ENCODE peak calls at places on chromosomes 3 and 15, in nine cellular contexts. One of them, this sample, is unnamed.

GRCh38 chr15:45618813-45619212 is 16.0 kb upstream of the SQOR start:
- DNase-seq in MM.1S: no peak
- DNase-seq in HFF-Myc: no peak
- DNase-seq in colonic mucosa: no peak
- DNase-seq in tibial artery: no peak
- DNase-seq in Peyer's patch: no peak
- DNase-seq in stomach: no peak
- DNase-seq in MCF 10A: no peak
- DNase-seq in kidney epithelial cell: no peak
- DNase-seq in this sample: no peak

GRCh38 chr15:45402955-45403892 is 24.9 kb upstream of the GATM start:
- DNase-seq in MCF 10A: peak
- DNase-seq in MM.1S: peak
- DNase-seq in tibial artery: no peak
- DNase-seq in kidney epithelial cell: peak
- DNase-seq in Peyer's patch: peak
- DNase-seq in colonic mucosa: peak
- DNase-seq in stomach: peak
- DNase-seq in HFF-Myc: no peak
- DNase-seq in this sample: no peak

GRCh38 chr3:14410501-14411165 is 8.2 kb downstream of the SLC6A6 start:
- DNase-seq in MM.1S: no peak
- DNase-seq in tibial artery: no peak
- DNase-seq in stomach: peak
- DNase-seq in MCF 10A: peak
- DNase-seq in kidney epithelial cell: peak
- DNase-seq in colonic mucosa: no peak
- DNase-seq in HFF-Myc: no peak
- DNase-seq in Peyer's patch: no peak
- DNase-seq in this sample: no peak

GRCh38 chr3:53243165-53243564 is 12.7 kb downstream of the TKT start:
- DNase-seq in MM.1S: no peak
- DNase-seq in kidney epithelial cell: no peak
- DNase-seq in colonic mucosa: no peak
- DNase-seq in tibial artery: no peak
- DNase-seq in Peyer's patch: no peak
- DNase-seq in stomach: no peak
- DNase-seq in MCF 10A: peak
- DNase-seq in HFF-Myc: peak
- DNase-seq in this sample: no peak

GRCh38 chr15:84946772-84947489 is 34.7 kb upstream of the PDE8A start:
- DNase-seq in Peyer's patch: no peak
- DNase-seq in MM.1S: no peak
- DNase-seq in stomach: peak
- DNase-seq in colonic mucosa: no peak
- DNase-seq in kidney epithelial cell: no peak
- DNase-seq in tibial artery: no peak
- DNase-seq in MCF 10A: no peak
- DNase-seq in HFF-Myc: no peak
- DNase-seq in this sample: no peak

GRCh38 chr3:127034990-127035652 is 52.2 kb downstream of the PLXNA1 start:
- DNase-seq in MCF 10A: no peak
- DNase-seq in HFF-Myc: no peak
- DNase-seq in stomach: no peak
- DNase-seq in colonic mucosa: no peak
- DNase-seq in tibial artery: peak
- DNase-seq in kidney epithelial cell: no peak
- DNase-seq in Peyer's patch: no peak
- DNase-seq in MM.1S: no peak
- DNase-seq in this sample: no peak

GRCh38 chr15:63712828-63713520 is 115.8 kb downstream of the FBXL22 start:
- DNase-seq in HFF-Myc: no peak
- DNase-seq in MCF 10A: no peak
- DNase-seq in kidney epithelial cell: no peak
- DNase-seq in colonic mucosa: no peak
- DNase-seq in MM.1S: peak
- DNase-seq in Peyer's patch: no peak
- DNase-seq in tibial artery: no peak
- DNase-seq in stomach: no peak
- DNase-seq in this sample: no peak

GRCh38 chr15:59492389-59493377 is 54.7 kb downstream of the FAM81A start:
- DNase-seq in MCF 10A: peak
- DNase-seq in kidney epithelial cell: peak
- DNase-seq in colonic mucosa: peak
- DNase-seq in HFF-Myc: peak
- DNase-seq in MM.1S: peak
- DNase-seq in tibial artery: peak
- DNase-seq in stomach: peak
- DNase-seq in Peyer's patch: peak
- DNase-seq in this sample: no peak

GRCh38 chr15:23823508-23823907 is 136.4 kb upstream of the NDN start:
- DNase-seq in Peyer's patch: no peak
- DNase-seq in tibial artery: no peak
- DNase-seq in MCF 10A: no peak
- DNase-seq in colonic mucosa: no peak
- DNase-seq in kidney epithelial cell: no peak
- DNase-seq in HFF-Myc: no peak
- DNase-seq in stomach: no peak
- DNase-seq in MM.1S: peak
- DNase-seq in this sample: no peak

GRCh38 chr3:45497963-45498362 is 96.6 kb upstream of the LIMD1 start:
- DNase-seq in kidney epithelial cell: no peak
- DNase-seq in MCF 10A: no peak
- DNase-seq in Peyer's patch: no peak
- DNase-seq in MM.1S: no peak
- DNase-seq in HFF-Myc: no peak
- DNase-seq in stomach: no peak
- DNase-seq in colonic mucosa: no peak
- DNase-seq in tibial artery: no peak
- DNase-seq in this sample: no peak

GRCh38 chr3:172143739-172144497 is 104.5 kb downstream of the FNDC3B start:
- DNase-seq in kidney epithelial cell: no peak
- DNase-seq in stomach: no peak
- DNase-seq in HFF-Myc: no peak
- DNase-seq in tibial artery: no peak
- DNase-seq in Peyer's patch: no peak
- DNase-seq in MCF 10A: no peak
- DNase-seq in colonic mucosa: no peak
- DNase-seq in MM.1S: no peak
- DNase-seq in this sample: no peak

GRCh38 chr3:194365978-194366490 is 3.5 kb downstream of the LRRC15 start:
- DNase-seq in Peyer's patch: no peak
- DNase-seq in colonic mucosa: no peak
- DNase-seq in kidney epithelial cell: no peak
- DNase-seq in HFF-Myc: no peak
- DNase-seq in tibial artery: no peak
- DNase-seq in stomach: no peak
- DNase-seq in MCF 10A: no peak
- DNase-seq in MM.1S: no peak
- DNase-seq in this sample: no peak

GRCh38 chr3:194364652-194365434 is 4.7 kb downstream of the LRRC15 start:
- DNase-seq in kidney epithelial cell: no peak
- DNase-seq in MCF 10A: peak
- DNase-seq in Peyer's patch: no peak
- DNase-seq in colonic mucosa: peak
- DNase-seq in stomach: no peak
- DNase-seq in tibial artery: no peak
- DNase-seq in MM.1S: no peak
- DNase-seq in HFF-Myc: peak
- DNase-seq in this sample: no peak

GRCh38 chr3:194365526-194365925 is 4.0 kb downstream of the LRRC15 start:
- DNase-seq in kidney epithelial cell: no peak
- DNase-seq in colonic mucosa: no peak
- DNase-seq in HFF-Myc: no peak
- DNase-seq in tibial artery: no peak
- DNase-seq in MCF 10A: no peak
- DNase-seq in stomach: no peak
- DNase-seq in Peyer's patch: no peak
- DNase-seq in MM.1S: no peak
- DNase-seq in this sample: no peak

GRCh38 chr3:194360568-194360967 is 9.0 kb downstream of the LRRC15 start:
- DNase-seq in MCF 10A: no peak
- DNase-seq in colonic mucosa: no peak
- DNase-seq in stomach: no peak
- DNase-seq in tibial artery: no peak
- DNase-seq in HFF-Myc: no peak
- DNase-seq in kidney epithelial cell: no peak
- DNase-seq in Peyer's patch: no peak
- DNase-seq in MM.1S: no peak
- DNase-seq in this sample: no peak

DNA sequence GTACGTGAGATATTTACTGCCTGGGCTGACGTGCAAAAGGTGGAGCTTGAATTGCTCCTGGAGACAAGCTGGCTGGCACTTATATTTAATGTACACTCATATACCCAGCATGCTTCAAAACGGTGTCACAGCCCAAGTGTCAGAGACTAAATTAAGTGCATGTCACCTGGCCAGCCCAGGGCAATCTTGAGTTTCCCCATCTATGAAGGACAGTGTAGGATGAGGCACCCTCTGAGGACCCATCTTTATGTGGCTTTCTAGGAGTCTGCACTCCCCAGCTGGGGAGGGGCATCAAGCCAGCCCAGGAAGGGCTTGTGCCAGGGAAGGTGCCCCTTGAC is 5.3 kb downstream of the LRRC15 start:
- DNase-seq in Peyer's patch: no peak
- DNase-seq in MM.1S: no peak
- DNase-seq in colonic mucosa: no peak
- DNase-seq in tibial artery: no peak
- DNase-seq in HFF-Myc: no peak
- DNase-seq in stomach: no peak
- DNase-seq in MCF 10A: no peak
- DNase-seq in kidney epithelial cell: no peak
- DNase-seq in this sample: no peak
- TF ChIP-seq CTCF in Peyer's patch: no peak
- TF ChIP-seq CTCF in MM.1S: no peak
- TF ChIP-seq CTCF in colonic mucosa: no peak
- TF ChIP-seq CTCF in tibial artery: no peak
- TF ChIP-seq CTCF in HFF-Myc: no peak
- TF ChIP-seq CTCF in stomach: no peak
- TF ChIP-seq CTCF in MCF 10A: no peak
- TF ChIP-seq CTCF in kidney epithelial cell: no peak
- TF ChIP-seq CTCF in this sample: no peak

DNA sequence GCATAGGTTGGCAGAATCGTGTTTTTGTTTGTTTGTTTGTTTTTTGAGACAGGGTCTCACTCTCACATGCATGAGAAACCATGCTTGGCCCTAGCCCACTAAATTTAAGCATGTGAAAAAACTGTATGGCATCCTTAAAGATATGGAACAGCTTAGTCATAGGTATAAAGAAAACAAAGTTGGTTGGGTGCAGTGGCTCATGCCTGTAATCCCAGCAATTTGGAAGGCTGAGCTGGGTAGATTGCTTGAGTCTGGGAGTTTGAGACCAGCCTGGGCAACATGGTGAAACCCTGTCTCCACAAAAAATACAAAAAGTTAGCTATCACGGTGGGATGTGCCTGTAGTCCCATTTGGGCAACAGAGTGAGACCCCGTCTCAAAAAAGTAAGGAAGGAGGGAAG is 25.2 kb downstream of the EXD1 start:
- DNase-seq in Peyer's patch: no peak
- DNase-seq in MM.1S: no peak
- DNase-seq in HFF-Myc: no peak
- DNase-seq in MCF 10A: no peak
- DNase-seq in tibial artery: no peak
- DNase-seq in stomach: no peak
- DNase-seq in colonic mucosa: no peak
- DNase-seq in kidney epithelial cell: no peak
- DNase-seq in this sample: no peak
- TF ChIP-seq CTCF in Peyer's patch: no peak
- TF ChIP-seq CTCF in MM.1S: no peak
- TF ChIP-seq CTCF in HFF-Myc: no peak
- TF ChIP-seq CTCF in MCF 10A: no peak
- TF ChIP-seq CTCF in tibial artery: no peak
- TF ChIP-seq CTCF in stomach: no peak
- TF ChIP-seq CTCF in colonic mucosa: no peak
- TF ChIP-seq CTCF in kidney epithelial cell: no peak
- TF ChIP-seq CTCF in this sample: no peak

DNA sequence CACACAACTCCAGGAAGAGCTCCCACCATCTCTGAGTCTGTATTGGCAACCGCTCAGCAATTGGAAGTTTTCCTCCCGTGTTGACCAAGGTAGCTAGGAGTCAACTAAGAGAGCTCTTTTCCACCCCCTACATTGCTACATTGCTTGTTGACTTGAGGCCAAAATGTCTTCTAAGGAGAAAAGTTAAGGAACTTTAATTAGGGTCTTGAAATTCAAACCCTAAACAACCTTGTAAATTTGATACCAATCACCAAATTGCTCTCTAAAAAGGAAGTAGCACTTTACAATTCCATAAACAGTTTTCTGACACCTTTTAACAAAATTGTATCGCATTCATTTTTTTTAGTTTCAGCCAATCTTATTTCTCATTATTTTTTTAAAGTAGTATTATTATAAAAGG is 35.5 kb upstream of the ST3GAL6 start:
- DNase-seq in stomach: no peak
- DNase-seq in kidney epithelial cell: no peak
- DNase-seq in tibial artery: no peak
- DNase-seq in MM.1S: no peak
- DNase-seq in colonic mucosa: no peak
- DNase-seq in Peyer's patch: no peak
- DNase-seq in MCF 10A: no peak
- DNase-seq in HFF-Myc: no peak
- DNase-seq in this sample: no peak
- TF ChIP-seq CTCF in stomach: no peak
- TF ChIP-seq CTCF in kidney epithelial cell: no peak
- TF ChIP-seq CTCF in tibial artery: no peak
- TF ChIP-seq CTCF in MM.1S: no peak
- TF ChIP-seq CTCF in colonic mucosa: no peak
- TF ChIP-seq CTCF in Peyer's patch: no peak
- TF ChIP-seq CTCF in MCF 10A: no peak
- TF ChIP-seq CTCF in HFF-Myc: no peak
- TF ChIP-seq CTCF in this sample: no peak

GRCh38 chr3:43758826-43759225 is 68.1 kb downstream of the ABHD5 start:
- DNase-seq in MM.1S: no peak
- DNase-seq in kidney epithelial cell: no peak
- DNase-seq in colonic mucosa: no peak
- DNase-seq in HFF-Myc: no peak
- DNase-seq in MCF 10A: no peak
- DNase-seq in tibial artery: no peak
- DNase-seq in stomach: no peak
- DNase-seq in Peyer's patch: no peak
- DNase-seq in this sample: no peak

GRCh38 chr3:43762486-43762885 is 71.7 kb downstream of the ABHD5 start:
- DNase-seq in Peyer's patch: no peak
- DNase-seq in HFF-Myc: no peak
- DNase-seq in stomach: no peak
- DNase-seq in MM.1S: no peak
- DNase-seq in MCF 10A: no peak
- DNase-seq in colonic mucosa: no peak
- DNase-seq in kidney epithelial cell: no peak
- DNase-seq in tibial artery: no peak
- DNase-seq in this sample: no peak

GRCh38 chr3:43757613-43758012 is 66.9 kb downstream of the ABHD5 start:
- DNase-seq in colonic mucosa: no peak
- DNase-seq in MCF 10A: no peak
- DNase-seq in HFF-Myc: no peak
- DNase-seq in MM.1S: no peak
- DNase-seq in tibial artery: no peak
- DNase-seq in stomach: no peak
- DNase-seq in kidney epithelial cell: no peak
- DNase-seq in Peyer's patch: no peak
- DNase-seq in this sample: no peak

GRCh38 chr3:43760951-43761350 is 70.2 kb downstream of the ABHD5 start:
- DNase-seq in MCF 10A: no peak
- DNase-seq in tibial artery: no peak
- DNase-seq in kidney epithelial cell: no peak
- DNase-seq in colonic mucosa: no peak
- DNase-seq in stomach: no peak
- DNase-seq in MM.1S: no peak
- DNase-seq in HFF-Myc: no peak
- DNase-seq in Peyer's patch: no peak
- DNase-seq in this sample: no peak

GRCh38 chr3:43759297-43759782 is 68.6 kb downstream of the ABHD5 start:
- DNase-seq in MCF 10A: peak
- DNase-seq in MM.1S: no peak
- DNase-seq in tibial artery: no peak
- DNase-seq in HFF-Myc: no peak
- DNase-seq in stomach: no peak
- DNase-seq in Peyer's patch: no peak
- DNase-seq in colonic mucosa: no peak
- DNase-seq in kidney epithelial cell: peak
- DNase-seq in this sample: no peak
- TF ChIP-seq CTCF in MCF 10A: no peak
- TF ChIP-seq CTCF in MM.1S: no peak
- TF ChIP-seq CTCF in tibial artery: no peak
- TF ChIP-seq CTCF in HFF-Myc: peak
- TF ChIP-seq CTCF in stomach: no peak
- TF ChIP-seq CTCF in Peyer's patch: no peak
- TF ChIP-seq CTCF in colonic mucosa: no peak
- TF ChIP-seq CTCF in kidney epithelial cell: peak
- TF ChIP-seq CTCF in this sample: peak

This sample was measured in D721Med.